ENCODE peak calls at places on chromosomes 11 and 22, in eight cellular contexts. W, N, P, Y, Z, O, F and A are unnamed samples.

GRCh38 chr11:44797051-44797450 is 70.3 kb downstream of the TSPAN18 start:
- DNase-seq in W (no peak), N (no peak), P (no peak), Y (no peak), Z (no peak), O (no peak), F (no peak), A (no peak)

GRCh38 chr11:128902515-128903066 is 11.4 kb downstream of the KCNJ5 start:
- DNase-seq in W (no peak), N (no peak), P (peak; percentile 14), Y (no peak), Z (no peak), O (no peak), F (peak; percentile 41), A (no peak)

GRCh38 chr22:21455334-21456089 is 11.7 kb upstream of the TMEM191C start:
- DNase-seq in W (no peak), N (no peak), P (no peak), Y (peak; percentile 9), Z (no peak), O (no peak), F (no peak), A (no peak)

GRCh38 chr22:45064313-45065268 is 54.8 kb upstream of the PHF21B start:
- DNase-seq in W (no peak), N (peak; percentile 12), P (peak; percentile 92), Y (no peak), Z (no peak), O (no peak), F (no peak), A (no peak)

GRCh38 chr22:23159287-23159622 is 14.0 kb downstream of the RAB36 start:
- DNase-seq in W (no peak), N (no peak), P (no peak), Y (no peak), Z (no peak), O (no peak), F (no peak), A (no peak)

GRCh38 chr11:130209128-130209932 is 49.7 kb downstream of the ST14 start:
- DNase-seq in W (no peak), N (peak; percentile 8), P (no peak), Y (no peak), Z (no peak), O (no peak), F (no peak), A (no peak)

GRCh38 chr11:68303982-68304780 is 8.2 kb upstream of the LRP5 start:
- DNase-seq in W (no peak), N (no peak), P (no peak), Y (no peak), Z (no peak), O (no peak), F (no peak), A (no peak)

GRCh38 chr11:120974466-120974865 is 49.4 kb upstream of the TBCEL start:
- DNase-seq in W (no peak), N (no peak), P (no peak), Y (no peak), Z (no peak), O (no peak), F (no peak), A (no peak)

GRCh38 chr11:13183094-13183825 is 94.3 kb upstream of the BMAL1 start:
- DNase-seq in W (no peak), N (no peak), P (peak; percentile 77), Y (no peak), Z (no peak), O (no peak), F (peak; percentile 43), A (no peak)

GRCh38 chr22:48607901-48608650 is 1219.6 kb downstream of the BRD1 start:
- DNase-seq in W (no peak), N (no peak), P (no peak), Y (no peak), Z (no peak), O (no peak), F (no peak), A (no peak)

GRCh38 chr11:120169981-120170698 is 32.2 kb upstream of the TRIM29 start:
- DNase-seq in W (no peak), N (no peak), P (no peak), Y (peak; percentile 40), Z (no peak), O (no peak), F (no peak), A (no peak)

GRCh38 chr11:95647355-95647754 is 142.2 kb downstream of the FAM76B start:
- DNase-seq in W (no peak), N (no peak), P (no peak), Y (no peak), Z (no peak), O (no peak), F (no peak), A (no peak)

GRCh38 chr11:69948256-69949141 is 129.3 kb upstream of the FGF3 start:
- DNase-seq in W (peak; percentile 96), N (no peak), P (peak; percentile 87), Y (no peak), Z (no peak), O (no peak), F (peak; percentile 55), A (no peak)

GRCh38 chr11:102430158-102430836 is 22.3 kb downstream of the TMEM123 start:
- DNase-seq in W (no peak), N (no peak), P (no peak), Y (no peak), Z (no peak), O (peak; percentile 95), F (no peak), A (no peak)

GRCh38 chr11:22460181-22460580 is 122.0 kb downstream of the SLC17A6 start:
- DNase-seq in W (no peak), N (no peak), P (peak; percentile 84), Y (no peak), Z (no peak), O (no peak), F (no peak), A (no peak)

GRCh38 chr11:47185305-47186075 is 744 bp downstream of the PACSIN3 start:
- DNase-seq in W (no peak), N (no peak), P (peak; percentile 68), Y (peak; percentile 76), Z (peak; percentile 58), O (no peak), F (peak; percentile 97), A (no peak)

GRCh38 chr22:19914201-19914943 is 27.2 kb upstream of the COMT start:
- DNase-seq in W (no peak), N (no peak), P (no peak), Y (no peak), Z (no peak), O (no peak), F (no peak), A (no peak)
- H3K36me3 ChIP-seq in W (no peaks in the 10 kb centered on the region), N (peaks cover 31% of the 10 kb centered on the region), P (peaks cover 4% of the 10 kb centered on the region), Y (no peaks in the 10 kb centered on the region), Z (peaks cover 1% of the 10 kb centered on the region), O (no peaks in the 10 kb centered on the region), F (no peaks in the 10 kb centered on the region), A (peaks cover 36% of the 10 kb centered on the region)

GRCh38 chr11:38718049-38718448 is 2120.0 kb upstream of the RAG2 start:
- DNase-seq in W (no peak), N (no peak), P (no peak), Y (no peak), Z (no peak), O (no peak), F (peak; percentile 1), A (no peak)

GRCh38 chr11:38718659-38719058 is 2120.6 kb upstream of the RAG2 start:
- DNase-seq in W (no peak), N (no peak), P (no peak), Y (no peak), Z (no peak), O (no peak), F (no peak), A (no peak)

GRCh38 chr11:38723361-38723760 is 2125.3 kb upstream of the RAG2 start:
- DNase-seq in W (no peak), N (no peak), P (no peak), Y (no peak), Z (no peak), O (no peak), F (no peak), A (no peak)
- H3K36me3 ChIP-seq in W (no peaks in the 10 kb centered on the region), N (no peaks in the 10 kb centered on the region), P (no peaks in the 10 kb centered on the region), Y (no peaks in the 10 kb centered on the region), Z (no peaks in the 10 kb centered on the region), O (no peaks in the 10 kb centered on the region), F (no peaks in the 10 kb centered on the region), A (no peaks in the 10 kb centered on the region)

GRCh38 chr11:117287668-117288067 is 3.5 kb upstream of the BACE1-AS start:
- DNase-seq in W (no peak), N (no peak), P (no peak), Y (no peak), Z (no peak), O (no peak), F (no peak), A (no peak)
- H3K36me3 ChIP-seq in W (peaks cover 11% of the 10 kb centered on the region), N (peaks cover 4% of the 10 kb centered on the region), P (peaks cover 2% of the 10 kb centered on the region), Y (no peaks in the 10 kb centered on the region), Z (peaks cover 43% of the 10 kb centered on the region), O (peaks cover 39% of the 10 kb centered on the region), F (peaks cover 4% of the 10 kb centered on the region), A (peaks cover 12% of the 10 kb centered on the region)

GRCh38 chr11:118519549-118519948 is 7.7 kb upstream of the TTC36 start:
- DNase-seq in W (no peak), N (no peak), P (no peak), Y (no peak), Z (no peak), O (no peak), F (no peak), A (no peak)

GRCh38 chr11:118524356-118524755 is 2.9 kb upstream of the TTC36 start:
- DNase-seq in W (no peak), N (no peak), P (no peak), Y (no peak), Z (no peak), O (no peak), F (no peak), A (no peak)

GRCh38 chr11:118522571-118523072 is 4.7 kb upstream of the TTC36 start:
- DNase-seq in W (no peak), N (no peak), P (peak; percentile 26), Y (no peak), Z (no peak), O (no peak), F (peak; percentile 71), A (no peak)

GRCh38 chr11:118524757-118525465 is 2.4 kb upstream of the TTC36 start:
- DNase-seq in W (no peak), N (no peak), P (no peak), Y (no peak), Z (no peak), O (no peak), F (no peak), A (no peak)

DNA sequence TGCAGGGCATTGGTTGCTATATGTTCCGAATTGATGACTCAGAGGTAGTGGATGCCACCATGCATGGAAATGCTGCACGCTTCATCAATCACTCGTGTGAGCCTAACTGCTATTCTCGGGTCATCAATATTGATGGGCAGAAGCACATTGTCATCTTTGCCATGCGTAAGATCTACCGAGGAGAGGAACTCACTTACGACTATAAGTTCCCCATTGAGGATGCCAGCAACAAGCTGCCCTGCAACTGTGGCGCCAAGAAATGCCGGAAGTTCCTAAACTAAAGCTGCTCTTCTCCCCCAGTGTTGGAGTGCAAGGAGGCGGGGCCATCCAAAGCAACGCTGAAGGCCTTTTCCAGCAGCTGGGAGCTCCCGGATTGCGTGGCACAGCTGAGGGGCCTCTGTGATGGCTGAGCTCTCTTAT is 5.4 kb upstream of the TTC36 start:
- DNase-seq in W (no peak), N (no peak), P (no peak), Y (no peak), Z (no peak), O (no peak), F (no peak), A (no peak)
- H3K36me3 ChIP-seq in W (peaks cover 34% of the 10 kb centered on the region), N (peaks cover 47% of the 10 kb centered on the region), P (peaks cover 27% of the 10 kb centered on the region), Y (no peaks in the 10 kb centered on the region), Z (peaks cover 54% of the 10 kb centered on the region), O (peaks cover 81% of the 10 kb centered on the region), F (peaks cover 41% of the 10 kb centered on the region), A (peaks cover 46% of the 10 kb centered on the region)